ENCODE peak calls at places on chromosome X, in ten cellular contexts. X, Z, F, D, M, B, T, E, J and N are unnamed samples.

GRCh38 chrX:120316587-120317283 is 5.5 kb upstream of the TMEM255A start:
- DNase-seq in Z (no peak), J (peak), B (no peak), F (no peak), M (no peak), T (no peak), E (no peak), D (no peak), X (no peak), N (peak)

GRCh38 chrX:129523076-129524055 is at the start of gene SMARCA1:
- DNase-seq in F (peak), J (peak), Z (peak), B (peak), E (no peak), D (no peak), X (no peak), M (peak), T (no peak), N (peak)

GRCh38 chrX:136528645-136529315 is 3.2 kb upstream of the VGLL1 start:
- DNase-seq in X (no peak), B (no peak), E (no peak), Z (peak), M (peak), D (no peak), T (no peak), F (no peak), J (peak), N (no peak)

GRCh38 chrX:153519569-153520285 is 2.3 kb downstream of the ATP2B3 start:
- DNase-seq in T (no peak), B (no peak), M (peak), X (no peak), E (no peak), D (no peak), F (no peak), Z (no peak), J (no peak), N (no peak)

GRCh38 chrX:2689773-2690666 is 1.1 kb upstream of the CD99 start:
- DNase-seq in F (no peak), D (no peak), X (no peak), B (no peak), M (no peak), E (no peak), J (no peak), T (no peak), Z (peak), N (no peak)

GRCh38 chrX:129717902-129718301 is 20.9 kb upstream of the XPNPEP2 start:
- DNase-seq in D (no peak), Z (no peak), J (no peak), M (peak), E (no peak), B (no peak), X (no peak), F (no peak), T (no peak), N (peak)

GRCh38 chrX:21974011-21974385 is 33.5 kb downstream of the SMS start:
- DNase-seq in X (no peak), F (no peak), Z (no peak), J (peak), M (no peak), T (no peak), E (no peak), B (no peak), D (no peak), N (no peak)

GRCh38 chrX:23003121-23003520 is 3.4 kb downstream of the DDX53 start:
- DNase-seq in E (no peak), J (no peak), Z (no peak), D (no peak), M (peak), B (no peak), X (no peak), F (no peak), T (no peak), N (peak)

GRCh38 chrX:129238011-129238410 is 285.3 kb downstream of the SMARCA1 start:
- DNase-seq in T (no peak), M (no peak), J (no peak), F (no peak), E (no peak), B (no peak), D (no peak), Z (no peak), X (no peak), N (no peak)

GRCh38 chrX:123358457-123358856 is 174.4 kb downstream of the GRIA3 start:
- DNase-seq in T (no peak), F (no peak), X (no peak), Z (no peak), B (no peak), M (no peak), D (no peak), J (no peak), E (no peak), N (no peak)

GRCh38 chrX:25536307-25536970 is 520.7 kb upstream of the ARX start:
- DNase-seq in J (no peak), F (no peak), M (no peak), X (no peak), D (peak), E (no peak), B (no peak), T (no peak), Z (no peak), N (no peak)

GRCh38 chrX:134670241-134670811 is 12.1 kb upstream of the PLAC1 start:
- DNase-seq in J (peak), D (no peak), Z (peak), F (no peak), B (no peak), M (peak), T (no peak), E (no peak), X (no peak), N (peak)

GRCh38 chrX:41381685-41382084 is 47.7 kb downstream of the DDX3X start:
- DNase-seq in M (peak), F (no peak), T (no peak), D (no peak), J (no peak), B (peak), Z (peak), E (no peak), X (no peak), N (peak)